ENCODE peak calls at places on chromosomes 12 and 14, in ten cellular contexts. One of them, this sample, is unnamed.

GRCh38 chr12:31029916-31030562 is 43.6 kb upstream of the DDX11 start:
- DNase-seq in BJ: no peak
- DNase-seq in WERI-Rb-1: no peak
- DNase-seq in hepatocyte: no peak
- DNase-seq in endodermal cell: peak
- DNase-seq in CD4-positive, alpha-beta T cell: no peak
- DNase-seq in fibroblast of pulmonary artery: no peak
- DNase-seq in cardiac muscle cell: peak
- DNase-seq in lower leg skin: no peak
- DNase-seq in right atrium auricular region: no peak
- DNase-seq in this sample: no peak

GRCh38 chr12:7642876-7643309 is 22.8 kb downstream of the APOBEC1 start:
- DNase-seq in BJ: no peak
- DNase-seq in WERI-Rb-1: peak
- DNase-seq in hepatocyte: no peak
- DNase-seq in endodermal cell: no peak
- DNase-seq in CD4-positive, alpha-beta T cell: no peak
- DNase-seq in fibroblast of pulmonary artery: peak
- DNase-seq in cardiac muscle cell: no peak
- DNase-seq in lower leg skin: no peak
- DNase-seq in right atrium auricular region: no peak
- DNase-seq in this sample: no peak

GRCh38 chr12:84740602-84741001 is 172.0 kb downstream of the SLC6A15 start:
- DNase-seq in BJ: no peak
- DNase-seq in WERI-Rb-1: no peak
- DNase-seq in hepatocyte: no peak
- DNase-seq in endodermal cell: no peak
- DNase-seq in CD4-positive, alpha-beta T cell: no peak
- DNase-seq in fibroblast of pulmonary artery: no peak
- DNase-seq in cardiac muscle cell: no peak
- DNase-seq in lower leg skin: no peak
- DNase-seq in right atrium auricular region: no peak
- DNase-seq in this sample: no peak

GRCh38 chr12:41910578-41911331 is 233.9 kb downstream of the GXYLT1 start:
- DNase-seq in BJ: no peak
- DNase-seq in WERI-Rb-1: no peak
- DNase-seq in hepatocyte: no peak
- DNase-seq in endodermal cell: no peak
- DNase-seq in CD4-positive, alpha-beta T cell: no peak
- DNase-seq in fibroblast of pulmonary artery: no peak
- DNase-seq in cardiac muscle cell: no peak
- DNase-seq in lower leg skin: no peak
- DNase-seq in right atrium auricular region: no peak
- DNase-seq in this sample: no peak

GRCh38 chr12:1993341-1993740 is 10.9 kb downstream of the DCP1B start:
- DNase-seq in BJ: peak
- DNase-seq in WERI-Rb-1: no peak
- DNase-seq in hepatocyte: peak
- DNase-seq in endodermal cell: no peak
- DNase-seq in CD4-positive, alpha-beta T cell: no peak
- DNase-seq in fibroblast of pulmonary artery: peak
- DNase-seq in cardiac muscle cell: no peak
- DNase-seq in lower leg skin: no peak
- DNase-seq in right atrium auricular region: no peak
- DNase-seq in this sample: no peak

GRCh38 chr14:103372552-103373304 is 12.5 kb upstream of the MARK3 start:
- DNase-seq in BJ: peak
- DNase-seq in WERI-Rb-1: no peak
- DNase-seq in hepatocyte: peak
- DNase-seq in endodermal cell: no peak
- DNase-seq in CD4-positive, alpha-beta T cell: no peak
- DNase-seq in fibroblast of pulmonary artery: peak
- DNase-seq in cardiac muscle cell: peak
- DNase-seq in lower leg skin: no peak
- DNase-seq in right atrium auricular region: no peak
- DNase-seq in this sample: no peak

GRCh38 chr12:91813701-91814100 is 331.9 kb downstream of the BTG1 start:
- DNase-seq in BJ: peak
- DNase-seq in WERI-Rb-1: no peak
- DNase-seq in hepatocyte: no peak
- DNase-seq in endodermal cell: no peak
- DNase-seq in CD4-positive, alpha-beta T cell: no peak
- DNase-seq in fibroblast of pulmonary artery: peak
- DNase-seq in cardiac muscle cell: no peak
- DNase-seq in lower leg skin: no peak
- DNase-seq in right atrium auricular region: no peak
- DNase-seq in this sample: no peak

GRCh38 chr14:65336191-65336591 is 76.3 kb upstream of the FUT8 start:
- DNase-seq in BJ: peak
- DNase-seq in WERI-Rb-1: no peak
- DNase-seq in hepatocyte: peak
- DNase-seq in endodermal cell: no peak
- DNase-seq in CD4-positive, alpha-beta T cell: no peak
- DNase-seq in fibroblast of pulmonary artery: peak
- DNase-seq in cardiac muscle cell: no peak
- DNase-seq in lower leg skin: no peak
- DNase-seq in right atrium auricular region: no peak
- DNase-seq in this sample: no peak

GRCh38 chr14:65502676-65503124 is 90.2 kb downstream of the FUT8 start:
- DNase-seq in BJ: no peak
- DNase-seq in WERI-Rb-1: no peak
- DNase-seq in hepatocyte: no peak
- DNase-seq in endodermal cell: no peak
- DNase-seq in CD4-positive, alpha-beta T cell: no peak
- DNase-seq in fibroblast of pulmonary artery: peak
- DNase-seq in cardiac muscle cell: peak
- DNase-seq in lower leg skin: no peak
- DNase-seq in right atrium auricular region: no peak
- DNase-seq in this sample: no peak

GRCh38 chr14:76351941-76352340 is 24.0 kb upstream of the ESRRB start:
- DNase-seq in BJ: no peak
- DNase-seq in WERI-Rb-1: no peak
- DNase-seq in hepatocyte: no peak
- DNase-seq in endodermal cell: no peak
- DNase-seq in CD4-positive, alpha-beta T cell: no peak
- DNase-seq in fibroblast of pulmonary artery: no peak
- DNase-seq in cardiac muscle cell: no peak
- DNase-seq in lower leg skin: no peak
- DNase-seq in right atrium auricular region: no peak
- DNase-seq in this sample: no peak

GRCh38 chr14:104865631-104866441 is 768 bp downstream of the CEP170B start:
- DNase-seq in BJ: peak
- DNase-seq in WERI-Rb-1: peak
- DNase-seq in hepatocyte: peak
- DNase-seq in endodermal cell: peak
- DNase-seq in CD4-positive, alpha-beta T cell: no peak
- DNase-seq in fibroblast of pulmonary artery: peak
- DNase-seq in cardiac muscle cell: peak
- DNase-seq in lower leg skin: peak
- DNase-seq in right atrium auricular region: peak
- DNase-seq in this sample: peak

GRCh38 chr12:24573621-24574020 is 375.3 kb downstream of the BCAT1 start:
- DNase-seq in BJ: no peak
- DNase-seq in WERI-Rb-1: no peak
- DNase-seq in hepatocyte: no peak
- DNase-seq in endodermal cell: no peak
- DNase-seq in CD4-positive, alpha-beta T cell: no peak
- DNase-seq in fibroblast of pulmonary artery: no peak
- DNase-seq in cardiac muscle cell: no peak
- DNase-seq in lower leg skin: no peak
- DNase-seq in right atrium auricular region: no peak
- DNase-seq in this sample: no peak

GRCh38 chr14:76716285-76716684 is 45.0 kb upstream of the VASH1 start:
- DNase-seq in BJ: no peak
- DNase-seq in WERI-Rb-1: no peak
- DNase-seq in hepatocyte: no peak
- DNase-seq in endodermal cell: no peak
- DNase-seq in CD4-positive, alpha-beta T cell: no peak
- DNase-seq in fibroblast of pulmonary artery: no peak
- DNase-seq in cardiac muscle cell: no peak
- DNase-seq in lower leg skin: no peak
- DNase-seq in right atrium auricular region: no peak
- DNase-seq in this sample: no peak

GRCh38 chr14:60485057-60485599 is 735 bp downstream of the C14orf39 start:
- DNase-seq in BJ: no peak
- DNase-seq in WERI-Rb-1: no peak
- DNase-seq in hepatocyte: no peak
- DNase-seq in endodermal cell: peak
- DNase-seq in CD4-positive, alpha-beta T cell: no peak
- DNase-seq in fibroblast of pulmonary artery: no peak
- DNase-seq in cardiac muscle cell: peak
- DNase-seq in lower leg skin: no peak
- DNase-seq in right atrium auricular region: no peak
- DNase-seq in this sample: no peak

GRCh38 chr12:8950287-8950574 is 786 bp upstream of the M6PR start:
- DNase-seq in BJ: no peak
- DNase-seq in WERI-Rb-1: no peak
- DNase-seq in hepatocyte: no peak
- DNase-seq in endodermal cell: no peak
- DNase-seq in CD4-positive, alpha-beta T cell: no peak
- DNase-seq in fibroblast of pulmonary artery: no peak
- DNase-seq in cardiac muscle cell: no peak
- DNase-seq in lower leg skin: no peak
- DNase-seq in right atrium auricular region: no peak
- DNase-seq in this sample: no peak

GRCh38 chr12:10184261-10184843 is 5.5 kb downstream of the TMEM52B start:
- DNase-seq in BJ: no peak
- DNase-seq in WERI-Rb-1: no peak
- DNase-seq in hepatocyte: peak
- DNase-seq in endodermal cell: no peak
- DNase-seq in CD4-positive, alpha-beta T cell: no peak
- DNase-seq in fibroblast of pulmonary artery: peak
- DNase-seq in cardiac muscle cell: no peak
- DNase-seq in lower leg skin: no peak
- DNase-seq in right atrium auricular region: no peak
- DNase-seq in this sample: no peak

GRCh38 chr14:99602054-99602787 is 1.8 kb downstream of the CCDC85C start:
- DNase-seq in BJ: no peak
- DNase-seq in WERI-Rb-1: no peak
- DNase-seq in hepatocyte: peak
- DNase-seq in endodermal cell: no peak
- DNase-seq in CD4-positive, alpha-beta T cell: no peak
- DNase-seq in fibroblast of pulmonary artery: no peak
- DNase-seq in cardiac muscle cell: peak
- DNase-seq in lower leg skin: no peak
- DNase-seq in right atrium auricular region: no peak
- DNase-seq in this sample: no peak

GRCh38 chr12:49284672-49285071 is 10.3 kb upstream of the PRPH start:
- DNase-seq in BJ: no peak
- DNase-seq in WERI-Rb-1: no peak
- DNase-seq in hepatocyte: no peak
- DNase-seq in endodermal cell: peak
- DNase-seq in CD4-positive, alpha-beta T cell: no peak
- DNase-seq in fibroblast of pulmonary artery: no peak
- DNase-seq in cardiac muscle cell: no peak
- DNase-seq in lower leg skin: no peak
- DNase-seq in right atrium auricular region: no peak
- DNase-seq in this sample: no peak

GRCh38 chr12:49288412-49288853 is 6.5 kb upstream of the PRPH start:
- DNase-seq in BJ: no peak
- DNase-seq in WERI-Rb-1: peak
- DNase-seq in hepatocyte: peak
- DNase-seq in endodermal cell: peak
- DNase-seq in CD4-positive, alpha-beta T cell: peak
- DNase-seq in fibroblast of pulmonary artery: peak
- DNase-seq in cardiac muscle cell: peak
- DNase-seq in lower leg skin: no peak
- DNase-seq in right atrium auricular region: peak
- DNase-seq in this sample: no peak

GRCh38 chr12:49288922-49289555 is 5.9 kb upstream of the PRPH start:
- DNase-seq in BJ: no peak
- DNase-seq in WERI-Rb-1: no peak
- DNase-seq in hepatocyte: no peak
- DNase-seq in endodermal cell: peak
- DNase-seq in CD4-positive, alpha-beta T cell: no peak
- DNase-seq in fibroblast of pulmonary artery: no peak
- DNase-seq in cardiac muscle cell: no peak
- DNase-seq in lower leg skin: no peak
- DNase-seq in right atrium auricular region: no peak
- DNase-seq in this sample: no peak

GRCh38 chr12:49283541-49284429 is 11.2 kb upstream of the PRPH start:
- DNase-seq in BJ: no peak
- DNase-seq in WERI-Rb-1: peak
- DNase-seq in hepatocyte: no peak
- DNase-seq in endodermal cell: peak
- DNase-seq in CD4-positive, alpha-beta T cell: no peak
- DNase-seq in fibroblast of pulmonary artery: no peak
- DNase-seq in cardiac muscle cell: no peak
- DNase-seq in lower leg skin: no peak
- DNase-seq in right atrium auricular region: no peak
- DNase-seq in this sample: no peak

GRCh38 chr12:49287876-49288275 is 7.1 kb upstream of the PRPH start:
- DNase-seq in BJ: no peak
- DNase-seq in WERI-Rb-1: no peak
- DNase-seq in hepatocyte: no peak
- DNase-seq in endodermal cell: peak
- DNase-seq in CD4-positive, alpha-beta T cell: no peak
- DNase-seq in fibroblast of pulmonary artery: no peak
- DNase-seq in cardiac muscle cell: no peak
- DNase-seq in lower leg skin: no peak
- DNase-seq in right atrium auricular region: no peak
- DNase-seq in this sample: no peak
- TF ChIP-seq CTCF in BJ: no peak
- TF ChIP-seq CTCF in WERI-Rb-1: no peak
- TF ChIP-seq CTCF in hepatocyte: no peak
- TF ChIP-seq CTCF in endodermal cell: no peak
- TF ChIP-seq CTCF in CD4-positive, alpha-beta T cell: no peak
- TF ChIP-seq CTCF in fibroblast of pulmonary artery: no peak
- TF ChIP-seq CTCF in cardiac muscle cell: no peak
- TF ChIP-seq CTCF in lower leg skin: no peak
- TF ChIP-seq CTCF in right atrium auricular region: no peak
- TF ChIP-seq CTCF in this sample: no peak

GRCh38 chr14:106436310-106436905 is 910.0 kb downstream of the TMEM121 start:
- DNase-seq in BJ: no peak
- DNase-seq in WERI-Rb-1: peak
- DNase-seq in hepatocyte: no peak
- DNase-seq in endodermal cell: peak
- DNase-seq in CD4-positive, alpha-beta T cell: peak
- DNase-seq in fibroblast of pulmonary artery: no peak
- DNase-seq in cardiac muscle cell: no peak
- DNase-seq in lower leg skin: no peak
- DNase-seq in right atrium auricular region: no peak
- DNase-seq in this sample: no peak
- TF ChIP-seq CTCF in BJ: no peak
- TF ChIP-seq CTCF in WERI-Rb-1: peak
- TF ChIP-seq CTCF in hepatocyte: no peak
- TF ChIP-seq CTCF in endodermal cell: peak
- TF ChIP-seq CTCF in CD4-positive, alpha-beta T cell: peak
- TF ChIP-seq CTCF in fibroblast of pulmonary artery: no peak
- TF ChIP-seq CTCF in cardiac muscle cell: no peak
- TF ChIP-seq CTCF in lower leg skin: no peak
- TF ChIP-seq CTCF in right atrium auricular region: peak
- TF ChIP-seq CTCF in this sample: peak

GRCh38 chr14:73283592-73284379 is 46.5 kb downstream of the PAPLN start:
- DNase-seq in BJ: no peak
- DNase-seq in WERI-Rb-1: no peak
- DNase-seq in hepatocyte: no peak
- DNase-seq in endodermal cell: peak
- DNase-seq in CD4-positive, alpha-beta T cell: no peak
- DNase-seq in fibroblast of pulmonary artery: peak
- DNase-seq in cardiac muscle cell: peak
- DNase-seq in lower leg skin: no peak
- DNase-seq in right atrium auricular region: no peak
- DNase-seq in this sample: no peak
- TF ChIP-seq CTCF in BJ: peak
- TF ChIP-seq CTCF in WERI-Rb-1: peak
- TF ChIP-seq CTCF in hepatocyte: peak
- TF ChIP-seq CTCF in endodermal cell: peak
- TF ChIP-seq CTCF in CD4-positive, alpha-beta T cell: no peak
- TF ChIP-seq CTCF in fibroblast of pulmonary artery: peak
- TF ChIP-seq CTCF in cardiac muscle cell: peak
- TF ChIP-seq CTCF in lower leg skin: no peak
- TF ChIP-seq CTCF in right atrium auricular region: peak
- TF ChIP-seq CTCF in this sample: peak

GRCh38 chr12:54025507-54026393 is 2.5 kb upstream of the HOXC6 start:
- DNase-seq in BJ: no peak
- DNase-seq in WERI-Rb-1: no peak
- DNase-seq in hepatocyte: no peak
- DNase-seq in endodermal cell: peak
- DNase-seq in CD4-positive, alpha-beta T cell: no peak
- DNase-seq in fibroblast of pulmonary artery: no peak
- DNase-seq in cardiac muscle cell: no peak
- DNase-seq in lower leg skin: no peak
- DNase-seq in right atrium auricular region: no peak
- DNase-seq in this sample: no peak
- TF ChIP-seq CTCF in BJ: no peak
- TF ChIP-seq CTCF in WERI-Rb-1: no peak
- TF ChIP-seq CTCF in hepatocyte: no peak
- TF ChIP-seq CTCF in endodermal cell: no peak
- TF ChIP-seq CTCF in CD4-positive, alpha-beta T cell: no peak
- TF ChIP-seq CTCF in fibroblast of pulmonary artery: no peak
- TF ChIP-seq CTCF in cardiac muscle cell: no peak
- TF ChIP-seq CTCF in lower leg skin: no peak
- TF ChIP-seq CTCF in right atrium auricular region: no peak
- TF ChIP-seq CTCF in this sample: no peak

This sample was measured in type B pancreatic cell.